ENCODE peak calls at places on chromosome 6, in ten cellular contexts. G is stomach, V is ovary, Y is A549, F is tibial nerve, W is SK-N-SH, J is HepG2, D is GM12878, A is upper lobe of left lung, N is suprapubic skin. O is an unnamed sample.

GRCh38 chr6:168671863-168672546 is 231.0 kb downstream of the SMOC2 start:
- DNase-seq in N (peak; percentile 32), J (no peak), W (no peak), G (no peak), F (no peak), A (no peak), V (no peak), D (no peak), Y (no peak), O (no peak)

GRCh38 chr6:44077201-44077946 is 49.9 kb downstream of the MRPL14 start:
- DNase-seq in F (no peak), A (no peak), W (no peak), Y (no peak), J (no peak), N (no peak), G (no peak), D (no peak), V (no peak), O (no peak)

GRCh38 chr6:41271901-41272395 is 14.5 kb downstream of the TREM1 start:
- DNase-seq in F (no peak), J (no peak), D (no peak), W (no peak), A (peak; percentile 25), G (peak; percentile 27), V (no peak), Y (no peak), N (no peak), O (peak; percentile 72)

GRCh38 chr6:40414617-40415016 is 172.5 kb downstream of the LRFN2 start:
- DNase-seq in V (no peak), J (no peak), N (no peak), Y (no peak), A (no peak), F (no peak), W (no peak), D (no peak), G (no peak), O (peak; percentile 12)

GRCh38 chr6:33963351-33963750 is 159.5 kb upstream of the MLN start:
- DNase-seq in Y (no peak), V (no peak), G (no peak), J (no peak), F (no peak), D (no peak), N (peak; percentile 43), A (no peak), W (no peak), O (peak; percentile 35)

GRCh38 chr6:35148167-35148741 is 7.1 kb upstream of the TCP11 start:
- DNase-seq in W (no peak), A (no peak), N (no peak), Y (no peak), D (peak; percentile 32), V (no peak), G (no peak), J (no peak), F (no peak), O (no peak)

GRCh38 chr6:66396145-66396544 is 689.1 kb upstream of the EYS start:
- DNase-seq in W (no peak), N (no peak), J (no peak), V (no peak), G (no peak), D (no peak), Y (no peak), A (peak; percentile 5), F (no peak), O (no peak)

GRCh38 chr6:138428943-138429616 is 25.1 kb downstream of the HEBP2 start:
- DNase-seq in N (no peak), V (no peak), F (no peak), Y (peak; percentile 25), J (peak; percentile 62), G (no peak), D (no peak), A (no peak), W (peak; percentile 54), O (no peak)

GRCh38 chr6:149033454-149034241 is 283.9 kb upstream of the TAB2 start:
- DNase-seq in F (no peak), N (no peak), Y (no peak), G (no peak), J (no peak), W (no peak), A (no peak), V (no peak), D (peak; percentile 78), O (no peak)

GRCh38 chr6:166989427-166990034 is 9.7 kb upstream of the CEP43 start:
- DNase-seq in V (no peak), Y (no peak), G (no peak), D (no peak), N (no peak), A (no peak), W (peak; percentile 34), F (no peak), J (peak; percentile 47), O (no peak)

GRCh38 chr6:92748131-92748530 is 671.2 kb downstream of the EPHA7 start:
- DNase-seq in Y (no peak), N (no peak), V (no peak), D (no peak), G (no peak), F (no peak), W (no peak), A (no peak), J (no peak), O (no peak)

GRCh38 chr6:98560418-98560817 is 274.0 kb upstream of the POU3F2 start:
- DNase-seq in J (no peak), V (no peak), W (no peak), D (no peak), N (no peak), G (no peak), F (no peak), Y (no peak), A (no peak), O (no peak)

GRCh38 chr6:134065706-134066105 is 13.3 kb upstream of the SLC2A12 start:
- DNase-seq in J (peak; percentile 30), W (peak; percentile 24), Y (no peak), G (no peak), N (no peak), A (no peak), V (no peak), F (no peak), D (no peak), O (no peak)

GRCh38 chr6:51841656-51842055 is 245.8 kb downstream of the PKHD1 start:
- DNase-seq in D (no peak), Y (no peak), N (no peak), W (no peak), F (no peak), J (no peak), A (no peak), G (no peak), V (no peak), O (no peak)

GRCh38 chr6:36504982-36505381 is 42.3 kb downstream of the STK38 start:
- DNase-seq in N (no peak), V (no peak), J (no peak), A (no peak), D (no peak), G (no peak), W (no peak), F (no peak), Y (no peak), O (no peak)
- TF ChIP-seq EP300 in N (no peak), V (no peak), J (no peak), A (no peak), D (no peak), G (no peak), W (no peak), F (peak; percentile 89), Y (no peak), O (no peak)

GRCh38 chr6:125944434-125944816 is 12.1 kb upstream of the HINT3 start:
- DNase-seq in V (peak; percentile 24), J (peak; percentile 98), Y (no peak), G (peak; percentile 90), W (no peak), A (no peak), F (peak; percentile 21), D (no peak), N (no peak), O (peak; percentile 82)
- H3K4me1 ChIP-seq in V (no peaks in the 10 kb centered on the region), J (peaks cover 85% of the 10 kb centered on the region), Y (peaks cover 96% of the 10 kb centered on the region), G (peaks cover 22% of the 10 kb centered on the region), W (peaks cover 19% of the 10 kb centered on the region), A (peaks cover 36% of the 10 kb centered on the region), F (peaks cover 11% of the 10 kb centered on the region), D (no peaks in the 10 kb centered on the region), N (peaks cover 74% of the 10 kb centered on the region), O (no peaks in the 10 kb centered on the region)

DNA sequence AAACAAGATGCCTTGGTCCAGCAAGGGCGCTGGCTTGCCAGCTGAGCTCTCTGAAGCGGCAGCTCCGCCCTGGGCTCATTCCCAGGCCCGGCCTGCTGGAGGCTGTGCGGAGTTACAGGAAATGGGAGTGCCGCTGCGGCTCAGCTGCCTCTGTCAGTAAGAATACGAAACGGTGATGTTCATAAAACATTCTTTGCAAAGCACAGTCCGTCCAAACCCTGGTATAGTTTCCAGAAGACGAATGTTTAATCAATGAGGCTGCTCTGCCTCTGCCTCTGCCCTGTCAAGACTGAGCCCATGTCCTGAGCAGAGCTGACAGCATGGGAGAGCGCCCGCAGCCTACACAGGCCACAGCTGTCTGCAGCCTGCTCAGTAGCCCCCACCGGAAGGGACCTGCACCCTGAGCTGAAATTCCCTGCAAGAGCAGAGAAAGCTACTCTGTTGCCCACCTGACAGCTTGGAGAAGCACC is 153.3 kb upstream of the SNX9 start:
- DNase-seq in Y (peak; percentile 38), G (peak; percentile 82), J (peak; percentile 28), V (peak; percentile 76), A (peak; percentile 88), F (peak; percentile 78), D (no peak), W (peak; percentile 75), N (peak; percentile 92), O (peak; percentile 93)
- TF ChIP-seq EP300 in Y (no peak), G (no peak), J (no peak), V (no peak), A (no peak), F (peak; percentile 76), D (no peak), W (no peak), N (no peak), O (no peak)

DNA sequence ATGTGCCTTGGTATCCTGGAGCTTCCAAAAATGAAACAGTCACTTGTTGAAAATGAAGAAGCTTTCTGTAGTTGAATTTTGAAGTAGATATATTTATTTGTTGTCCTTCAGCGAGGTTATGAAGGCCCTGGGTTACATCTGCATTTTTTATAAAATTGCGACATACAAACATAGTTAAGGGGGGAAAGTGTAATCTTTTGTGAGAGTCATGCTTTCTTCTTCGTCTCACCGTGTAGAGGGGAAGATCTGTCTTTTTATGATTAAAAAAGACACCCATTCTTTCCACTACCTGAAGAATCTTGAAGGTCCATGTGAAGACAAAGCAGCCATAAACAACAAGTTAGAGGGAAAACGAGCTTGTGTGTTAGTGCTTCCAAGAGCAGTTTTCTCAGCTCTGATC is 37.0 kb downstream of the RREB1 start:
- DNase-seq in Y (no peak), W (no peak), G (no peak), F (no peak), D (no peak), V (no peak), J (no peak), A (no peak), N (no peak), O (no peak)
- H3K4me1 ChIP-seq in Y (peaks cover 74% of the 10 kb centered on the region), W (peaks cover 32% of the 10 kb centered on the region), G (peaks cover 64% of the 10 kb centered on the region), F (peaks cover 53% of the 10 kb centered on the region), D (peaks cover 68% of the 10 kb centered on the region), V (peaks cover 21% of the 10 kb centered on the region), J (peaks cover 98% of the 10 kb centered on the region), A (peaks cover 74% of the 10 kb centered on the region), N (peaks cover 78% of the 10 kb centered on the region), O (peaks cover 84% of the 10 kb centered on the region)

DNA sequence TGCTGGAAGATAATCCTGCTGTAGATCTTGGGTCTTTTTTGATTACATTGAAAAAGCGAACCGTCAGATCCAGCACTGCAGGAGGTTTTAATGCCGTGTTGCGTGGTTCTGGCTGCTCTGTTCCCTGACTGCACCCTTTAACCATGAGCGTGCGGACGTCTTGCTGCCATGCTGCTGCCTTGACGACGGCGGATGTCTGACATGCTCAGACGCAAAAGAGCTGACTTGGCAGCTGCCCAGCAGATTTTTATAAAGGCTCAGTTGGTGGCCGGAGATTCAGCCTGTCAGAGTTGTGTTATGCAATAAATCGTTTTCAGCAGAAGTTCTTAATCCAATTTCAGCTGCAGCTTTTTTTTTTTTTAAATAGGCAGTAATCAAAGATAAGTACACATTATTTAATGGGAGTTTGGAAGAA is 119.4 kb downstream of the JARID2 start:
- DNase-seq in A (no peak), D (no peak), G (peak; percentile 82), J (no peak), F (peak; percentile 51), V (peak; percentile 16), N (peak; percentile 88), W (peak; percentile 69), Y (peak; percentile 55), O (peak; percentile 90)
- TF ChIP-seq EP300 in A (no peak), D (no peak), G (no peak), J (no peak), F (peak; percentile 40), V (no peak), N (no peak), W (no peak), Y (no peak), O (no peak)

O was measured in sigmoid colon.